ENCODE peak calls at places on chromosomes 13 and 19, in eight cellular contexts. N is cardiac fibroblast, J is AG04450, F is bronchial epithelial cell, Q is mucosa of descending colon, L is ovary, K is fibroblast of the aortic adventitia, Z is neural progenitor cell. H is an unnamed sample.

GRCh38 chr13:94435604-94436226 is 43.8 kb downstream of the DCT start:
- DNase-seq in N (peak), J (peak), F (peak), Q (no peak), L (no peak), K (peak), Z (peak), H (peak)

GRCh38 chr19:54684537-54684936 is 21.8 kb downstream of the LILRB4 start:
- DNase-seq in N (no peak), J (no peak), F (peak), Q (no peak), L (no peak), K (no peak), Z (peak), H (no peak)

GRCh38 chr13:44374348-44374712 is 706 bp downstream of the SERP2 start:
- DNase-seq in N (no peak), J (no peak), F (no peak), Q (no peak), L (no peak), K (no peak), Z (no peak), H (no peak)

GRCh38 chr13:42930136-42930535 is 61.9 kb downstream of the EPSTI1 start:
- DNase-seq in N (no peak), J (no peak), F (no peak), Q (no peak), L (no peak), K (no peak), Z (no peak), H (no peak)

GRCh38 chr13:24148414-24149305 is 11.9 kb upstream of the SPATA13 start:
- DNase-seq in N (peak), J (peak), F (peak), Q (no peak), L (no peak), K (peak), Z (no peak), H (peak)

GRCh38 chr13:89925107-89925506 is 1422.4 kb upstream of the MIR17HG start:
- DNase-seq in N (peak), J (no peak), F (peak), Q (no peak), L (no peak), K (peak), Z (peak), H (no peak)

GRCh38 chr19:17118957-17119356 is 43.4 kb downstream of the MYO9B start:
- DNase-seq in N (no peak), J (no peak), F (no peak), Q (no peak), L (no peak), K (no peak), Z (no peak), H (no peak)

GRCh38 chr19:46608178-46608577 is 7.0 kb downstream of the CALM3 start:
- DNase-seq in N (no peak), J (no peak), F (no peak), Q (peak), L (peak), K (no peak), Z (no peak), H (no peak)

GRCh38 chr13:99320693-99321481 is 13.7 kb upstream of the GPR183 start:
- DNase-seq in N (peak), J (peak), F (peak), Q (no peak), L (no peak), K (peak), Z (no peak), H (peak)

GRCh38 chr19:50252111-50252886 is 48.9 kb downstream of the MYH14 start:
- DNase-seq in N (peak), J (no peak), F (no peak), Q (peak), L (no peak), K (no peak), Z (peak), H (no peak)

GRCh38 chr13:25165664-25166063 is 6.4 kb downstream of the AMER2 start:
- DNase-seq in N (no peak), J (no peak), F (no peak), Q (no peak), L (no peak), K (no peak), Z (no peak), H (no peak)

DNA sequence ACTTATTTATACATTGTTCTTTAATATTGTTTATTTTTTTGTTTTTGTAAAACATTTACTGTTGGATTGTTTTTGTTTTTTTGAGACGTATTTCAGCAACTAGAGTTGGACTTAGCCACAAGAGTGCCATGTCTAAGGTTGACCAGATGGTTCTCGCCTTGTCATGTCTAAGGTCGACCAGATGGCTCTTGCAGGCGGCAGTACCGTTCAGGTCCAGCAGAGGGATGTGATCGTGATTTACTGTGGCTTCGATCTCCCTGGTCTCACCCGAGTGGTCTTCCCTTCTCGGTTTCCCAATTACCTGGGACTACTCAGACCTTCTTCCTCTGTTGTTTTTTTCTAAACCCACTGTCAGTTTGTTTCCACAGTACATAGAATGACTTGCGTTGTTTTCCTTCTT is 1438.6 kb downstream of the UQCRFS1 start:
- DNase-seq in N (no peak), J (no peak), F (no peak), Q (no peak), L (no peak), K (no peak), Z (no peak), H (no peak)
- TF ChIP-seq CTCF in N (peak), J (peak), F (peak), Q (no peak), L (no peak), K (peak), Z (no peak), H (peak)

GRCh38 chr19:4537953-4538600 is 1.8 kb downstream of the LRG1 start:
- DNase-seq in N (no peak), J (no peak), F (no peak), Q (no peak), L (no peak), K (no peak), Z (peak), H (no peak)

GRCh38 chr19:4533334-4533733 is 1.7 kb downstream of the PLIN5 start:
- DNase-seq in N (no peak), J (no peak), F (no peak), Q (no peak), L (no peak), K (no peak), Z (no peak), H (no peak)

GRCh38 chr19:4536798-4537197 is 1.8 kb upstream of the PLIN5 start:
- DNase-seq in N (no peak), J (no peak), F (no peak), Q (no peak), L (no peak), K (no peak), Z (no peak), H (no peak)

GRCh38 chr19:4533835-4534424 is 1.1 kb downstream of the PLIN5 start:
- DNase-seq in N (no peak), J (no peak), F (no peak), Q (no peak), L (no peak), K (no peak), Z (no peak), H (no peak)

DNA sequence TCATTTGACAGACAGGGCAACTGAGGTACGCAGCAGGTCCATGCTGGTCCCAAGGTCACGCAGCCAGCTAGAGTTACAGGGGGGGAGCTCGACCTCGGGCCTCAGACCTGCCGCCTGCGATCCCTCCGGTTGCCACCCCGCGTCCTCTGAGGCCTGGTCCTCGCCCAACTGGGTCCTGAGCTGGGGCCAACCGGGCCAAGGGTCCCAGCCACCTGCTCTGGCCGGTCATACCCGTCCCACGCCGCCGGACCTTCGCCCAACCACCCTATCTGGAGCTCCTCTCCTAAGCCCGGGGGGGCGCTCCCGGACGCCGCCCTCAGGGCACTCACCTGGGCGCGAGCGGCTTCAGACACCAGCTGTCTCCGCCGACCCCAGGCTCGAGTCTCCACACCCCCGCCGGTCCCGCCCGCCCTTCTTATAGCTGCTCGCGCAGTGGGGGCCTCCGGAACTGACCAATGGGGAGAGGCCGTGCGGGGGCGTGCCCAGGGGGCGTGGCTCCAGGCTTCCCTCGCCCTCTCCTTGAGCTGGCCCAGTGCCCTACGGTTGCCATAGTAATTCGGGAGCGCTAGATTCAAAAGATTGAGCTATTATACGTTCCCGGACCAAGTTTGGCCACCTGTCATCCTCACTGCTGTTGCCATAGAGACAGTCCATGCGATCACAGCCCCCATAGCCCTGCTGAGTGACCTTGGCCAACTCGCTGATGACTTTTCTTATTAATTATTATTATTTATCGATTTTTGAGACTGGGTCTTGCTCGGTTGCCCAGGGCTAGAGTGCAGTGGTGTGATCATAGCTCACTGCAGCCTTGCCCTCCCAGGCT is at the start of gene PLIN5:
- DNase-seq in N (peak), J (no peak), F (no peak), Q (peak), L (peak), K (peak), Z (peak), H (no peak)
- H3K4me3 ChIP-seq in N (peak), J (peak), F (no peak), Q (no peak), L (peak), K (no peak), Z (peak), H (no peak)

GRCh38 chr13:77331421-77331820 is 4.5 kb upstream of the MYCBP2 start:
- DNase-seq in N (no peak), J (no peak), F (no peak), Q (no peak), L (no peak), K (no peak), Z (no peak), H (no peak)

GRCh38 chr13:77326905-77327604 is at the start of gene MYCBP2:
- DNase-seq in N (peak), J (peak), F (peak), Q (peak), L (peak), K (peak), Z (peak), H (peak)

GRCh38 chr13:77330009-77330471 is 3.1 kb upstream of the MYCBP2 start:
- DNase-seq in N (peak), J (no peak), F (no peak), Q (no peak), L (no peak), K (no peak), Z (no peak), H (no peak)

GRCh38 chr13:77329133-77330008 is 2.5 kb upstream of the MYCBP2 start:
- DNase-seq in N (peak), J (peak), F (peak), Q (peak), L (peak), K (peak), Z (peak), H (peak)

DNA sequence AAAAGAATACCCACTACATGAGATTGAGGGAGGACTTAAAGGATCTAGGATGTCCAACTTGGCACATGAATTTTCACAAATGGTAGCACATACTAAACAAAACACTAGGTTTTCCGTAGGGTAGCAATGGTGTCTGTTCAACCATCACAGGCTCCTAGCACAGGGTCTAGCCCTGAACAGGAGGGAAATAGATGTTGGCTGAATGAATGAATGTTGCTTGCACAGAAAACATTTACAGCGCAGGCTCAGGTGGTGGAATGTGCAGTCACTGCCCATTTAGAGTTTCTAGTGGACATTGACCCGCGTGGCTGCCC is 1.9 kb upstream of the MYCBP2 start:
- DNase-seq in N (no peak), J (no peak), F (no peak), Q (no peak), L (no peak), K (no peak), Z (no peak), H (no peak)
- TF ChIP-seq CTCF in N (no peak), J (no peak), F (no peak), Q (no peak), L (no peak), K (no peak), Z (no peak), H (no peak)

GRCh38 chr13:51291341-51291740 is 48.1 kb upstream of the SERPINE3 start:
- DNase-seq in N (peak), J (no peak), F (peak), Q (no peak), L (no peak), K (peak), Z (no peak), H (no peak)
- H3K4me3 ChIP-seq in N (no peak), J (no peak), F (no peak), Q (no peak), L (no peak), K (no peak), Z (no peak), H (no peak)

GRCh38 chr19:3653865-3654513 is 27.4 kb upstream of the CACTIN start:
- DNase-seq in N (no peak), J (no peak), F (no peak), Q (no peak), L (no peak), K (no peak), Z (peak), H (no peak)
- TF ChIP-seq CTCF in N (peak), J (no peak), F (peak), Q (no peak), L (no peak), K (no peak), Z (peak), H (peak)

GRCh38 chr13:113474179-113474578 is 16.3 kb downstream of the DCUN1D2 start:
- DNase-seq in N (peak), J (no peak), F (no peak), Q (no peak), L (no peak), K (no peak), Z (no peak), H (no peak)

GRCh38 chr13:113469582-113469981 is 16.3 kb upstream of the ADPRHL1 start:
- DNase-seq in N (no peak), J (no peak), F (no peak), Q (no peak), L (no peak), K (no peak), Z (no peak), H (no peak)

GRCh38 chr13:113472355-113473025 is 18.0 kb downstream of the DCUN1D2 start:
- DNase-seq in N (no peak), J (no peak), F (no peak), Q (no peak), L (no peak), K (no peak), Z (no peak), H (no peak)

GRCh38 chr13:113470073-113470472 is 16.8 kb upstream of the ADPRHL1 start:
- DNase-seq in N (no peak), J (no peak), F (no peak), Q (no peak), L (no peak), K (no peak), Z (no peak), H (no peak)

DNA sequence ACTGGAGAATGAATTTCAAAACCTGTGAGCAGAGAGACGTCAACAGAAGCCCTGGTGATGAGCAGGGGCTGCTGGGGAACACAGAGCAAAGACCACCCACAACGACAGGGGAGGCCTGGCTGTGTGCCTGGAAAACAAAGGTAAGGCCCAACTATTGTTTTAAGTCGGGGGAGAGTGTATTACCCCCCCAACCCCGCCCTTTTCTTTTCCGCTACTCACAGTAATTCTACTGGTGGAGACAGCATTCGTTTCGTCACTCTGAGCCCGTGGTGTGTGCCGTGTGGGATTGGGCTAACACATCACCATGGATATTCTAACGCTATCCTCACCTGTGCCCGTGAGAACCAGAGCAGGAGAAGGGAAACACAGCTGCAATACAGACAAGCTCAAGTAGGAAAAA is 18.6 kb upstream of the ADPRHL1 start:
- DNase-seq in N (no peak), J (no peak), F (no peak), Q (no peak), L (no peak), K (no peak), Z (peak), H (no peak)
- H3K4me3 ChIP-seq in N (no peak), J (no peak), F (no peak), Q (no peak), L (no peak), K (no peak), Z (no peak), H (no peak)

DNA sequence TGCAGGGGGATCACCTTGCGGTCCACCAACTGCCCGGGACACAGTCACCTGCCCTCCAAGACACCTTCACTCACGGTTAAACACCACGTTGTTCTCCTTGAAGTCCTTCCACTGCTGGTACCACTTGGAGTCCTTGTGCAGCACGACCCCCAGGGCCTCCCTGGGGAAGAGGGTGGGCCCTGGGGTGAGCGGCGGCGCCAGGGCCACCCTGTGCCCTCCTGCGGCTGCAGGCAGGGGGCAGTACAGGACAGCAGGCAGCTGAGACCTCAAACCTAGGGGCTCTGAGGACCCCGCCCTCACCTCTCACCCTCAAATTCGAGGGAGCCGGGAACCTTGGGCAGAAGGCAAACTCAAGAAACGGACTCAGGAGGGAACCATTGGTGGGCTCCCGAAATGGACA is 7.5 kb upstream of the CTXN1 start:
- DNase-seq in N (no peak), J (no peak), F (no peak), Q (no peak), L (no peak), K (no peak), Z (no peak), H (no peak)
- TF ChIP-seq CTCF in N (peak), J (peak), F (peak), Q (no peak), L (no peak), K (peak), Z (peak), H (peak)

GRCh38 chr19:1171755-1172352 is 2.2 kb downstream of the SBNO2 start:
- DNase-seq in N (peak), J (no peak), F (no peak), Q (no peak), L (peak), K (peak), Z (peak), H (no peak)
- H3K4me3 ChIP-seq in N (peak), J (peak), F (peak), Q (no peak), L (no peak), K (peak), Z (peak), H (peak)

GRCh38 chr19:48395170-48395455 is 1.6 kb downstream of the GRIN2D start:
- DNase-seq in N (no peak), J (no peak), F (no peak), Q (no peak), L (no peak), K (no peak), Z (no peak), H (no peak)

GRCh38 chr19:48393196-48393558 is 291 bp upstream of the GRIN2D start:
- DNase-seq in N (no peak), J (no peak), F (no peak), Q (no peak), L (no peak), K (no peak), Z (no peak), H (no peak)

GRCh38 chr19:48394331-48395169 is 1.1 kb downstream of the GRIN2D start:
- DNase-seq in N (no peak), J (no peak), F (no peak), Q (no peak), L (no peak), K (no peak), Z (no peak), H (no peak)

GRCh38 chr19:48395499-48395898 is 2.0 kb downstream of the GRIN2D start:
- DNase-seq in N (no peak), J (no peak), F (no peak), Q (no peak), L (no peak), K (no peak), Z (no peak), H (no peak)

GRCh38 chr19:48393559-48394330 is at the start of gene GRIN2D:
- DNase-seq in N (peak), J (no peak), F (no peak), Q (no peak), L (no peak), K (no peak), Z (peak), H (no peak)
- TF ChIP-seq CTCF in N (no peak), J (no peak), F (no peak), Q (no peak), L (no peak), K (no peak), Z (peak), H (no peak)

H was measured in AG09309.